ENCODE peak calls at places on chromosomes 5 and 9, in eight cellular contexts. O is ELF-1; V is NCI-H460; R is stimulated activated CD4-positive, alpha-beta T cell treated with anti-CD3 and anti-CD28 coated beads, Interleukin-4, amount 100 ng/mL, for 24 hours; H is WTC11; X is ureter; T is T-helper 2 cell; U is LoVo. L is an unnamed sample.
A peak's percentile ranks its signal among the peaks of the same experiment; 100 is the strongest.

GRCh38 chr9:34513567-34514214 is 9.1 kb downstream of the ENHO start:
- DNase-seq in R (no peak), O (peak; percentile 86), U (no peak), V (no peak), H (peak; percentile 72), T (no peak), X (no peak), L (no peak)

GRCh38 chr9:128298535-128299482 is 22.7 kb downstream of the SWI5 start:
- DNase-seq in X (no peak), V (no peak), U (no peak), T (no peak), R (no peak), O (peak; percentile 90), H (no peak), L (no peak)

GRCh38 chr9:86836797-86837196 is 110.5 kb downstream of the GAS1 start:
- DNase-seq in X (no peak), R (no peak), T (no peak), O (no peak), U (no peak), V (no peak), H (no peak), L (no peak)

GRCh38 chr5:36158144-36158543 is 6.2 kb downstream of the SKP2 start:
- DNase-seq in U (no peak), O (no peak), X (no peak), H (no peak), R (no peak), V (no peak), T (no peak), L (peak; percentile 80)

GRCh38 chr5:124754206-124754927 is 7.9 kb upstream of the ZNF608 start:
- DNase-seq in R (no peak), X (no peak), V (no peak), O (no peak), H (no peak), T (no peak), U (no peak), L (no peak)

GRCh38 chr9:127987103-127987614 is 6.4 kb upstream of the EEIG1 start:
- DNase-seq in X (no peak), H (no peak), O (no peak), U (peak; percentile 22), T (no peak), R (no peak), V (peak; percentile 46), L (no peak)

GRCh38 chr5:174550026-174550425 is 174.4 kb upstream of the MSX2 start:
- DNase-seq in O (no peak), V (no peak), X (no peak), R (no peak), T (no peak), U (no peak), H (no peak), L (no peak)

GRCh38 chr5:36521838-36522745 is 84.3 kb upstream of the SLC1A3 start:
- DNase-seq in H (no peak), V (no peak), X (no peak), O (peak; percentile 67), U (no peak), T (no peak), R (no peak), L (no peak)

GRCh38 chr5:73032635-73033034 is 76.8 kb downstream of the FCHO2 start:
- DNase-seq in O (no peak), X (no peak), V (no peak), T (no peak), R (no peak), U (no peak), H (no peak), L (no peak)

GRCh38 chr5:168712280-168712924 is 133.2 kb upstream of the PANK3 start:
- DNase-seq in X (peak; percentile 37), T (no peak), V (peak; percentile 44), U (peak; percentile 29), H (no peak), R (no peak), O (peak; percentile 52), L (peak; percentile 88)

GRCh38 chr5:91468643-91469422 is 85.7 kb upstream of the ARRDC3 start:
- DNase-seq in U (peak; percentile 9), H (no peak), V (no peak), X (no peak), R (no peak), O (no peak), T (no peak), L (peak; percentile 18)

GRCh38 chr9:134591082-134591571 is 50.5 kb upstream of the COL5A1 start:
- DNase-seq in O (peak; percentile 70), H (no peak), R (no peak), X (no peak), U (no peak), T (no peak), V (no peak), L (peak; percentile 86)

GRCh38 chr9:122097679-122098315 is 4.7 kb upstream of the TTLL11 start:
- DNase-seq in O (no peak), V (peak; percentile 21), H (no peak), U (no peak), T (no peak), R (no peak), X (peak; percentile 13), L (peak; percentile 28)

GRCh38 chr5:137735531-137736284 is at the start of gene KLHL3:
- DNase-seq in R (peak; percentile 44), T (peak; percentile 9), O (peak; percentile 93), U (no peak), V (no peak), X (peak; percentile 44), H (peak; percentile 89), L (peak; percentile 25)

GRCh38 chr5:172868436-172868923 is 34.4 kb downstream of the ERGIC1 start:
- DNase-seq in U (no peak), V (peak; percentile 57), X (no peak), T (no peak), O (no peak), R (no peak), H (no peak), L (peak; percentile 64)

GRCh38 chr5:149632311-149633251 is 51.3 kb downstream of the ARHGEF37 start:
- DNase-seq in X (no peak), H (no peak), O (no peak), V (no peak), U (peak; percentile 26), T (no peak), R (no peak), L (peak; percentile 58)

GRCh38 chr5:138963763-138964371 is 88.7 kb upstream of the LRRTM2 start:
- DNase-seq in R (no peak), H (no peak), V (no peak), T (no peak), X (no peak), O (peak; percentile 90), U (no peak), L (peak; percentile 49)

GRCh38 chr9:6777218-6777902 is 19.6 kb downstream of the KDM4C start:
- DNase-seq in H (no peak), O (peak; percentile 47), R (no peak), X (no peak), V (no peak), U (no peak), T (no peak), L (peak; percentile 20)

GRCh38 chr5:180197016-180197702 is 11.9 kb downstream of the RASGEF1C start:
- DNase-seq in R (no peak), H (no peak), O (no peak), T (no peak), V (no peak), X (no peak), U (no peak), L (no peak)

GRCh38 chr5:151427258-151427657 is 20.1 kb upstream of the SLC36A1 start:
- DNase-seq in R (no peak), O (no peak), T (no peak), V (no peak), U (no peak), H (no peak), X (no peak), L (no peak)

GRCh38 chr5:115274584-115274983 is 11.9 kb upstream of the PGGT1B start:
- DNase-seq in R (no peak), X (no peak), V (no peak), T (no peak), U (no peak), H (no peak), O (no peak), L (no peak)

GRCh38 chr9:32644698-32645097 is 9.2 kb upstream of the TAF1L start:
- DNase-seq in V (no peak), R (no peak), T (no peak), H (no peak), X (no peak), U (no peak), O (peak; percentile 23), L (peak; percentile 53)

GRCh38 chr5:173515526-173515925 is 100.9 kb downstream of the BOD1 start:
- DNase-seq in O (no peak), U (no peak), R (no peak), V (peak; percentile 38), T (no peak), X (no peak), H (no peak), L (peak; percentile 79)

GRCh38 chr5:62340392-62340791 is 34.4 kb downstream of the KIF2A start:
- DNase-seq in V (peak; percentile 3), U (no peak), R (peak; percentile 23), H (no peak), O (no peak), T (no peak), X (no peak), L (peak; percentile 20)

GRCh38 chr5:72141440-72142271 is 34.4 kb downstream of the MAP1B start:
- DNase-seq in O (no peak), U (no peak), H (no peak), T (no peak), R (no peak), X (no peak), V (no peak), L (peak; percentile 84)

GRCh38 chr9:23444658-23445057 is 381.4 kb downstream of the ELAVL2 start:
- DNase-seq in R (no peak), X (no peak), U (no peak), V (no peak), T (no peak), H (no peak), O (no peak), L (no peak)

GRCh38 chr9:81855538-81855937 is 72.7 kb upstream of the SPATA31D4 start:
- DNase-seq in O (no peak), X (no peak), V (no peak), T (no peak), R (no peak), U (no peak), H (no peak), L (peak; percentile 30)

GRCh38 chr5:108983456-108984092 is 235.9 kb downstream of the FER start:
- DNase-seq in O (no peak), V (no peak), H (no peak), X (no peak), U (no peak), R (no peak), T (no peak), L (no peak)

GRCh38 chr9:124342946-124343485 is 72.2 kb downstream of the PSMB7 start:
- DNase-seq in T (no peak), V (peak; percentile 42), H (no peak), X (peak; percentile 73), R (no peak), U (no peak), O (peak; percentile 60), L (peak; percentile 86)

GRCh38 chr9:136847065-136847826 is 2.0 kb upstream of the PHPT1 start:
- DNase-seq in U (peak; percentile 36), X (no peak), O (peak; percentile 59), H (peak; percentile 90), R (no peak), T (no peak), V (peak; percentile 56), L (peak; percentile 79)

GRCh38 chr5:14665110-14665822 is 748 bp downstream of the OTULIN start:
- DNase-seq in U (peak; percentile 60), R (peak; percentile 32), H (no peak), O (peak; percentile 60), X (no peak), T (no peak), V (no peak), L (peak; percentile 38)

GRCh38 chr9:6829027-6829426 is 71.3 kb downstream of the KDM4C start:
- DNase-seq in O (peak; percentile 13), H (no peak), X (no peak), T (no peak), R (no peak), V (no peak), U (no peak), L (no peak)

GRCh38 chr9:23962101-23962500 is 136.1 kb upstream of the ELAVL2 start:
- DNase-seq in X (no peak), H (peak; percentile 26), U (no peak), R (no peak), O (peak; percentile 4), V (no peak), T (no peak), L (no peak)

GRCh38 chr9:81771606-81772005 is 82.3 kb upstream of the TLE1 start:
- DNase-seq in U (peak; percentile 6), V (no peak), R (no peak), T (no peak), X (no peak), H (no peak), O (no peak), L (peak; percentile 55)